ENCODE peak calls at places on chromosomes 7 and 10, in eight cellular contexts. One of them, this sample, is unnamed.

GRCh38 chr7:119896386-119896785 is 376.6 kb upstream of the KCND2 start:
- DNase-seq in CD8-positive, alpha-beta T cell: no peak
- DNase-seq in uterus: no peak
- DNase-seq in tibial artery: no peak
- DNase-seq in colonic mucosa: no peak
- DNase-seq in AG04450: no peak
- DNase-seq in NB4: no peak
- DNase-seq in cardiac fibroblast: no peak
- DNase-seq in this sample: no peak

GRCh38 chr7:33700001-33700899 is 205.1 kb upstream of the BMPER start:
- DNase-seq in AG04450: no peak
- DNase-seq in uterus: no peak
- DNase-seq in tibial artery: no peak
- DNase-seq in CD8-positive, alpha-beta T cell: no peak
- DNase-seq in cardiac fibroblast: no peak
- DNase-seq in colonic mucosa: peak
- DNase-seq in NB4: no peak
- DNase-seq in this sample: no peak

GRCh38 chr10:1107679-1108078 is 51.5 kb downstream of the WDR37 start:
- DNase-seq in NB4: no peak
- DNase-seq in cardiac fibroblast: no peak
- DNase-seq in tibial artery: no peak
- DNase-seq in CD8-positive, alpha-beta T cell: no peak
- DNase-seq in AG04450: no peak
- DNase-seq in uterus: no peak
- DNase-seq in colonic mucosa: peak
- DNase-seq in this sample: no peak

GRCh38 chr10:33570495-33570894 is 236.0 kb upstream of the NRP1 start:
- DNase-seq in CD8-positive, alpha-beta T cell: no peak
- DNase-seq in uterus: no peak
- DNase-seq in NB4: no peak
- DNase-seq in AG04450: no peak
- DNase-seq in tibial artery: no peak
- DNase-seq in cardiac fibroblast: no peak
- DNase-seq in colonic mucosa: no peak
- DNase-seq in this sample: peak

GRCh38 chr10:132675031-132675740 is 110.8 kb downstream of the NKX6-2 start:
- DNase-seq in CD8-positive, alpha-beta T cell: no peak
- DNase-seq in uterus: no peak
- DNase-seq in NB4: no peak
- DNase-seq in AG04450: no peak
- DNase-seq in tibial artery: peak
- DNase-seq in cardiac fibroblast: no peak
- DNase-seq in colonic mucosa: no peak
- DNase-seq in this sample: peak

GRCh38 chr10:80444646-80445319 is 9.3 kb upstream of the TSPAN14 start:
- DNase-seq in tibial artery: peak
- DNase-seq in NB4: peak
- DNase-seq in uterus: peak
- DNase-seq in AG04450: no peak
- DNase-seq in cardiac fibroblast: peak
- DNase-seq in colonic mucosa: peak
- DNase-seq in CD8-positive, alpha-beta T cell: peak
- DNase-seq in this sample: peak

GRCh38 chr10:25257646-25258045 is 82.8 kb downstream of the GPR158 start:
- DNase-seq in cardiac fibroblast: no peak
- DNase-seq in CD8-positive, alpha-beta T cell: no peak
- DNase-seq in colonic mucosa: no peak
- DNase-seq in AG04450: no peak
- DNase-seq in NB4: peak
- DNase-seq in tibial artery: no peak
- DNase-seq in uterus: no peak
- DNase-seq in this sample: no peak

GRCh38 chr7:74056096-74056915 is 27.3 kb upstream of the LIMK1 start:
- DNase-seq in CD8-positive, alpha-beta T cell: no peak
- DNase-seq in colonic mucosa: no peak
- DNase-seq in cardiac fibroblast: no peak
- DNase-seq in NB4: no peak
- DNase-seq in tibial artery: peak
- DNase-seq in AG04450: no peak
- DNase-seq in uterus: no peak
- DNase-seq in this sample: no peak

GRCh38 chr7:41579961-41580935 is 122.6 kb downstream of the INHBA start:
- DNase-seq in CD8-positive, alpha-beta T cell: no peak
- DNase-seq in cardiac fibroblast: peak
- DNase-seq in tibial artery: no peak
- DNase-seq in uterus: no peak
- DNase-seq in NB4: no peak
- DNase-seq in colonic mucosa: no peak
- DNase-seq in AG04450: peak
- DNase-seq in this sample: no peak

GRCh38 chr7:50147952-50148351 is 54.9 kb upstream of the ZPBP start:
- DNase-seq in CD8-positive, alpha-beta T cell: no peak
- DNase-seq in tibial artery: no peak
- DNase-seq in NB4: no peak
- DNase-seq in AG04450: no peak
- DNase-seq in uterus: no peak
- DNase-seq in cardiac fibroblast: no peak
- DNase-seq in colonic mucosa: no peak
- DNase-seq in this sample: no peak

DNA sequence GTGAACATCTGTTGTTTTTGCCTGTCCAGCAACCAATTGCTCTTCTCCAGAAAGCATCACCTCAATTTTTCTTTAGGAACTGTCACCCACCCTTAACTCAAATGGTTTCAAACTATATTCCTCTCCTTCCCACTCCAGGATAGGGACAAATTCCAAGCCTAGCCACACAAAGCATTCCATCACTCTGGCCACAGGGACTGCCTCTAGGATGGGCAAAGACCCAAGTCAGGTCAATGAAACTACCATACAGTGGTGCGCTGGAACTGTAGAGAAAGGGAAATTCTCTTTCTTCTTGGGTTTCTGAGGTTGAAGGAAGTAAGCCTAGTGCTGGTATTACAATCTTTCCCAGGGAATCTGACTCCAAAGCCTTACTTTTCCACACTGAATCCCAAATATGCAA is 3.6 kb downstream of the MICU1 start:
- DNase-seq in tibial artery: no peak
- DNase-seq in NB4: no peak
- DNase-seq in cardiac fibroblast: no peak
- DNase-seq in uterus: no peak
- DNase-seq in colonic mucosa: no peak
- DNase-seq in AG04450: no peak
- DNase-seq in CD8-positive, alpha-beta T cell: no peak
- DNase-seq in this sample: no peak
- TF ChIP-seq CTCF in tibial artery: no peak
- TF ChIP-seq CTCF in NB4: no peak
- TF ChIP-seq CTCF in cardiac fibroblast: no peak
- TF ChIP-seq CTCF in uterus: no peak
- TF ChIP-seq CTCF in colonic mucosa: no peak
- TF ChIP-seq CTCF in AG04450: no peak
- TF ChIP-seq CTCF in CD8-positive, alpha-beta T cell: no peak
- TF ChIP-seq CTCF in this sample: no peak

DNA sequence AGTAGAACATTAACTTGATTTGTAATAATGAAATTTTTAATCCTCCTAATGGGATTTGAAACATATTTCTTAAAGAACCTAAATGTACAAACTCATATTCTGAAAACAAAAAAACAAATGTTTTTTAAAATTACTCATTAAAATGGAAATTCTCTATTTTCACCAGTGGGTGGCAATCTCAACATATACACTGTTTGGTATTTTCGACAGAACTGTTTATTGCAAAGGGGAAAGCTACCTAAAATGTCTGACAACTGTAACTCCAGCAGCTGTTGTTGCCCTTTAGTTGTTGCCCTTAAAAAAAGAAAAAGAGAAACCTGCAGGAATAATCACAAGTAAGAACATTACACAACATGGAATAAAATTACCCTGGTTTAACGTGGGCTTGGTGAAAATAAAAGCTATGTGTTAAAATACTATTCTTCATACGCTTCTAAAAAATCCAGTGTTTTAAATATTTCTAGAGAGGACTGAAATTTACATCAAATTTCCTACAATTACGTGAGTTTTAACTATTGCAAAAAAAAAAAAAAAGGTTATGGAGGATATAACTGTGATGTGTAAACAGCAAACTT is 54.5 kb downstream of the COL1A2 start:
- DNase-seq in AG04450: no peak
- DNase-seq in CD8-positive, alpha-beta T cell: no peak
- DNase-seq in cardiac fibroblast: peak
- DNase-seq in NB4: peak
- DNase-seq in colonic mucosa: no peak
- DNase-seq in tibial artery: no peak
- DNase-seq in uterus: no peak
- DNase-seq in this sample: no peak
- TF ChIP-seq CTCF in AG04450: peak
- TF ChIP-seq CTCF in CD8-positive, alpha-beta T cell: peak
- TF ChIP-seq CTCF in cardiac fibroblast: peak
- TF ChIP-seq CTCF in NB4: peak
- TF ChIP-seq CTCF in colonic mucosa: peak
- TF ChIP-seq CTCF in tibial artery: peak
- TF ChIP-seq CTCF in uterus: peak
- TF ChIP-seq CTCF in this sample: peak

DNA sequence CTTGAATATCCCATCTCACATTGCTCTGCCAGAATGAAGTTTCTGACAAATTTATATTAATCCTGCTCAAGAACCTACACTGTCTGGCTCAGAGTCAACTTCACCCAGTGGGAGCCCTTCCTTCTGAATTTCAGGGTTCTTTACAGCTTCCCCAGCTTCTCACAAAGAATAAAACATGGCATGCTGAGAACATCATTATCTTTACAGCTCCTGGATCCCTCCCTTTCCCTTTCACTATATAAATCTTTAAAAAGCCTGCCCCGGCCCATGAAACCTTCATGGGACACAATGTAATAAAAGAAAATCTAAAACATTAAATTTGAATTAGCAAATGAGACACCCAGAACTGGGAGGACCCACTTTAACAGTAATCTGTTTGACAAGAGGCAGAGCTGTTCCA is 222.9 kb downstream of the THSD7A start:
- DNase-seq in cardiac fibroblast: no peak
- DNase-seq in colonic mucosa: no peak
- DNase-seq in AG04450: no peak
- DNase-seq in NB4: no peak
- DNase-seq in uterus: no peak
- DNase-seq in CD8-positive, alpha-beta T cell: no peak
- DNase-seq in tibial artery: no peak
- DNase-seq in this sample: no peak
- TF ChIP-seq CTCF in cardiac fibroblast: no peak
- TF ChIP-seq CTCF in colonic mucosa: no peak
- TF ChIP-seq CTCF in AG04450: no peak
- TF ChIP-seq CTCF in NB4: no peak
- TF ChIP-seq CTCF in uterus: no peak
- TF ChIP-seq CTCF in CD8-positive, alpha-beta T cell: no peak
- TF ChIP-seq CTCF in tibial artery: no peak
- TF ChIP-seq CTCF in this sample: no peak

GRCh38 chr7:123070702-123071286 is 75.3 kb upstream of the TAS2R16 start:
- DNase-seq in tibial artery: no peak
- DNase-seq in cardiac fibroblast: peak
- DNase-seq in AG04450: no peak
- DNase-seq in CD8-positive, alpha-beta T cell: no peak
- DNase-seq in uterus: no peak
- DNase-seq in NB4: peak
- DNase-seq in colonic mucosa: no peak
- DNase-seq in this sample: no peak
- TF ChIP-seq CTCF in tibial artery: no peak
- TF ChIP-seq CTCF in cardiac fibroblast: peak
- TF ChIP-seq CTCF in AG04450: no peak
- TF ChIP-seq CTCF in CD8-positive, alpha-beta T cell: no peak
- TF ChIP-seq CTCF in uterus: no peak
- TF ChIP-seq CTCF in NB4: peak
- TF ChIP-seq CTCF in colonic mucosa: no peak
- TF ChIP-seq CTCF in this sample: no peak

DNA sequence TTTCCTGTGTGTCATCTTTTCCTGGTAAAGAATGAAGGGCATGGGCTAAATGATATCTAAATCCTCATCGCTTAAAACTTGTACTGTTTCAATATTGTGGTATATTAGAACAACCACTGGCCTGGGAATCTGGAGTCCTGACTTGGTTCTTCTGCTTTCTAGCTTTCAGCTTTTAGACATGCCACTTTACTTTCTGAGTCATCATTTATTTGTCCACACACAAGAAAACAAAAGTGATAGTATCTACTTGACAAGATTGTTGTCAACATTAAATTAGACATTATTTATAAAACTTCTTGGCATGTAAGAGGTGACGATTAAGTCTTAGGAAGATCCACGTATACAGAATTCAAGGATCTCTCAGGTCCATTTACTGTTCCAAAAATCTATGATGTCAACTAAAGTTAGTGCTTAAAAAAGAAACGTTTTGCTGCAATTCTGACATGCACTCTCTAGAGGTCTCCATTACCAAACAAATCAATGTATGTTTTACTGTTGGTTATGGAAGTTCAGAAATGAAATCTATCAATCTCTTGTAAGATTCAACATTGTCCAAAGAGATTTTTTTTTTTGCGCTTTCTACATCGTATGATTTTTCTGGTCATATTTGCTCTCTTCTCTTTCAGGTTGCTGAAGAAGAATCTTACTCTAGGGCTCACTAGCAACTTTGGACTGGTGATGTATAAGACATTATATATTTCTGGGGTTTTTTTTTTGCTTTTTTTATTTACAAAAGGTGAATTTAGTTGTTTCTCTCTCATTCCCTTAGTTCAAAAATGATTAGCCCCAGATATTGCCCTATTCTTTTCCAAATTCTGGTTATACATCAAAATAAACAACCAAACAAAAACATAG is 53.6 kb upstream of the DYNC1I1 start:
- DNase-seq in tibial artery: no peak
- DNase-seq in colonic mucosa: no peak
- DNase-seq in uterus: no peak
- DNase-seq in AG04450: no peak
- DNase-seq in cardiac fibroblast: peak
- DNase-seq in CD8-positive, alpha-beta T cell: no peak
- DNase-seq in NB4: peak
- DNase-seq in this sample: no peak
- TF ChIP-seq CTCF in tibial artery: peak
- TF ChIP-seq CTCF in colonic mucosa: no peak
- TF ChIP-seq CTCF in uterus: no peak
- TF ChIP-seq CTCF in AG04450: peak
- TF ChIP-seq CTCF in cardiac fibroblast: peak
- TF ChIP-seq CTCF in CD8-positive, alpha-beta T cell: no peak
- TF ChIP-seq CTCF in NB4: peak
- TF ChIP-seq CTCF in this sample: peak

GRCh38 chr10:64731016-64731415 is 1209.8 kb downstream of the REEP3 start:
- DNase-seq in NB4: no peak
- DNase-seq in colonic mucosa: no peak
- DNase-seq in CD8-positive, alpha-beta T cell: no peak
- DNase-seq in tibial artery: no peak
- DNase-seq in AG04450: no peak
- DNase-seq in cardiac fibroblast: peak
- DNase-seq in uterus: no peak
- DNase-seq in this sample: no peak

GRCh38 chr10:64738462-64738861 is 1217.3 kb downstream of the REEP3 start:
- DNase-seq in NB4: no peak
- DNase-seq in colonic mucosa: no peak
- DNase-seq in tibial artery: no peak
- DNase-seq in cardiac fibroblast: no peak
- DNase-seq in AG04450: no peak
- DNase-seq in uterus: no peak
- DNase-seq in CD8-positive, alpha-beta T cell: no peak
- DNase-seq in this sample: no peak

GRCh38 chr10:64732372-64732715 is 1211.1 kb downstream of the REEP3 start:
- DNase-seq in uterus: no peak
- DNase-seq in CD8-positive, alpha-beta T cell: no peak
- DNase-seq in colonic mucosa: no peak
- DNase-seq in AG04450: no peak
- DNase-seq in cardiac fibroblast: no peak
- DNase-seq in tibial artery: no peak
- DNase-seq in NB4: peak
- DNase-seq in this sample: no peak

GRCh38 chr10:64733980-64734379 is 1212.8 kb downstream of the REEP3 start:
- DNase-seq in CD8-positive, alpha-beta T cell: no peak
- DNase-seq in tibial artery: no peak
- DNase-seq in uterus: no peak
- DNase-seq in cardiac fibroblast: peak
- DNase-seq in colonic mucosa: peak
- DNase-seq in NB4: peak
- DNase-seq in AG04450: no peak
- DNase-seq in this sample: no peak
- TF ChIP-seq CTCF in CD8-positive, alpha-beta T cell: no peak
- TF ChIP-seq CTCF in tibial artery: peak
- TF ChIP-seq CTCF in uterus: no peak
- TF ChIP-seq CTCF in cardiac fibroblast: peak
- TF ChIP-seq CTCF in colonic mucosa: peak
- TF ChIP-seq CTCF in NB4: peak
- TF ChIP-seq CTCF in AG04450: no peak
- TF ChIP-seq CTCF in this sample: no peak

This sample was measured in CD14-positive monocyte.